ENCODE peak calls at places on chromosome 2, in ten cellular contexts. G is NCI-H1436; D is tibial artery; I is IMR-90; W is suprapubic skin; A is CD4-positive, alpha-beta memory T cell; X is memory B cell; Y is HuH-7.5; N is fibroblast of lung; B is NCI-H1048. V is an unnamed sample.
A peak's percentile ranks its signal among the peaks of the same experiment; 100 is the strongest.

GRCh38 chr2:202014328-202015034 is 19.2 kb upstream of the FZD7 start:
- DNase-seq in G (no peak), D (no peak), I (peak; percentile 39), W (no peak), A (no peak), X (no peak), Y (no peak), N (no peak), B (no peak), V (no peak)

GRCh38 chr2:75896779-75897366 is 186.2 kb upstream of the GCFC2 start:
- DNase-seq in G (peak; percentile 36), D (no peak), I (no peak), W (no peak), A (no peak), X (no peak), Y (peak; percentile 15), N (no peak), B (peak; percentile 49), V (no peak)

GRCh38 chr2:32825291-32825712 is 121.5 kb upstream of the LTBP1 start:
- DNase-seq in G (no peak), D (peak; percentile 29), I (peak; percentile 25), W (no peak), A (no peak), X (no peak), Y (no peak), N (peak; percentile 62), B (no peak), V (no peak)

GRCh38 chr2:162731917-162732804 is 106.4 kb downstream of the KCNH7 start:
- DNase-seq in G (peak; percentile 19), D (no peak), I (no peak), W (no peak), A (peak; percentile 12), X (no peak), Y (no peak), N (no peak), B (no peak), V (no peak)

GRCh38 chr2:205564761-205565160 is 117.5 kb upstream of the NRP2 start:
- DNase-seq in G (no peak), D (no peak), I (no peak), W (no peak), A (no peak), X (no peak), Y (no peak), N (no peak), B (no peak), V (no peak)

GRCh38 chr2:174603280-174603679 is 5.7 kb upstream of the WIPF1 start:
- DNase-seq in G (peak; percentile 1), D (peak; percentile 72), I (peak; percentile 67), W (no peak), A (peak; percentile 58), X (peak; percentile 43), Y (no peak), N (peak; percentile 74), B (no peak), V (no peak)

GRCh38 chr2:194395818-194396217 is 1261.2 kb upstream of the SLC39A10 start:
- DNase-seq in G (no peak), D (no peak), I (no peak), W (no peak), A (no peak), X (no peak), Y (no peak), N (no peak), B (no peak), V (no peak)

GRCh38 chr2:239682518-239682917 is 281.7 kb upstream of the HDAC4 start:
- DNase-seq in G (no peak), D (no peak), I (no peak), W (no peak), A (no peak), X (no peak), Y (no peak), N (no peak), B (no peak), V (no peak)

GRCh38 chr2:130300258-130300969 is 42.3 kb upstream of the IMP4 start:
- DNase-seq in G (no peak), D (no peak), I (no peak), W (no peak), A (no peak), X (no peak), Y (no peak), N (no peak), B (no peak), V (no peak)

GRCh38 chr2:26569216-26570082 is 71.7 kb downstream of the CIB4 start:
- DNase-seq in G (no peak), D (no peak), I (no peak), W (peak; percentile 56), A (no peak), X (no peak), Y (no peak), N (no peak), B (no peak), V (peak; percentile 19)

GRCh38 chr2:232687382-232688160 is 9.6 kb upstream of the GIGYF2 start:
- DNase-seq in G (no peak), D (no peak), I (no peak), W (peak; percentile 28), A (no peak), X (no peak), Y (no peak), N (no peak), B (no peak), V (no peak)

GRCh38 chr2:85291425-85292023 is 36.3 kb downstream of the TGOLN2 start:
- DNase-seq in G (no peak), D (no peak), I (no peak), W (no peak), A (peak; percentile 63), X (no peak), Y (no peak), N (no peak), B (no peak), V (no peak)

GRCh38 chr2:237431372-237431771 is 17.4 kb upstream of the COL6A3 start:
- DNase-seq in G (no peak), D (no peak), I (peak; percentile 93), W (no peak), A (no peak), X (no peak), Y (no peak), N (peak; percentile 69), B (no peak), V (no peak)

GRCh38 chr2:8534729-8535397 is 147.0 kb upstream of the ID2 start:
- DNase-seq in G (no peak), D (peak; percentile 78), I (peak; percentile 33), W (no peak), A (no peak), X (no peak), Y (peak; percentile 90), N (peak; percentile 82), B (no peak), V (no peak)

GRCh38 chr2:161990741-161991140 is 83.3 kb downstream of the DPP4 start:
- DNase-seq in G (no peak), D (no peak), I (peak; percentile 96), W (no peak), A (no peak), X (no peak), Y (no peak), N (peak; percentile 93), B (no peak), V (no peak)

GRCh38 chr2:9087151-9087681 is 83.7 kb upstream of the MBOAT2 start:
- DNase-seq in G (no peak), D (no peak), I (peak; percentile 36), W (no peak), A (no peak), X (no peak), Y (no peak), N (no peak), B (no peak), V (no peak)

GRCh38 chr2:112138143-112139032 is at the start of gene FBLN7:
- DNase-seq in G (no peak), D (no peak), I (no peak), W (no peak), A (no peak), X (no peak), Y (no peak), N (no peak), B (no peak), V (no peak)

V was measured in RWPE2.